ENCODE peak calls at places on chromosomes 13 and 19, in six cellular contexts. M is upper lobe of left lung, I is K562, O is GM12878, X is A549, G is HepG2. L is an unnamed sample.

GRCh38 chr19:3576696-3577443 is 4.1 kb downstream of the HMG20B start:
- ATAC-seq in X (no peak), I (peak; percentile 20), G (no peak), O (no peak), M (peak; percentile 7), L (peak; percentile 34)

GRCh38 chr13:43223206-43223605 is 199.8 kb downstream of the DNAJC15 start:
- ATAC-seq in M (no peak), O (no peak), G (no peak), I (no peak), X (no peak), L (no peak)

GRCh38 chr19:3415695-3416094 is 49.3 kb downstream of the NFIC start:
- ATAC-seq in O (no peak), G (no peak), X (no peak), I (no peak), M (no peak), L (no peak)

GRCh38 chr13:88656751-88657150 is 985.6 kb downstream of the SLITRK5 start:
- ATAC-seq in M (no peak), I (no peak), O (no peak), G (no peak), X (no peak), L (no peak)

GRCh38 chr13:80084086-80084676 is 256.7 kb downstream of the SPRY2 start:
- ATAC-seq in X (no peak), I (no peak), O (no peak), M (peak; percentile 79), G (no peak), L (peak; percentile 34)

GRCh38 chr19:11781295-11782057 is 14.7 kb downstream of the ZNF441 start:
- ATAC-seq in X (no peak), G (no peak), I (no peak), O (no peak), M (no peak), L (no peak)

GRCh38 chr13:114123876-114124275 is 8.5 kb downstream of the RASA3 start:
- ATAC-seq in O (no peak), I (no peak), M (no peak), X (no peak), G (no peak), L (no peak)

GRCh38 chr19:41882568-41883462 is at the start of gene ARHGEF1:
- ATAC-seq in M (peak; percentile 69), G (peak; percentile 12), X (peak; percentile 34), O (peak; percentile 36), I (peak; percentile 45), L (no peak)

GRCh38 chr19:1122972-1123363 is 19.2 kb downstream of the GPX4 start:
- ATAC-seq in X (peak; percentile 82), I (peak; percentile 99), M (peak; percentile 80), O (peak; percentile 98), G (peak; percentile 59), L (peak; percentile 50)

GRCh38 chr19:16268676-16269319 is 55.8 kb upstream of the KLF2 start:
- ATAC-seq in X (no peak), I (no peak), G (no peak), O (no peak), M (no peak), L (no peak)

GRCh38 chr13:50357586-50358118 is 342.4 kb downstream of the KCNRG start:
- ATAC-seq in O (no peak), G (no peak), I (peak; percentile 95), M (peak; percentile 88), X (no peak), L (peak; percentile 46)

GRCh38 chr19:14174883-14175282 is 31.1 kb downstream of the ADGRL1 start:
- ATAC-seq in O (no peak), M (no peak), I (no peak), X (no peak), G (no peak), L (no peak)

GRCh38 chr13:52832268-52832667 is 16.2 kb downstream of the PCDH8 start:
- ATAC-seq in M (no peak), O (no peak), I (no peak), X (no peak), G (no peak), L (no peak)

GRCh38 chr13:113968463-113969310 is 5.2 kb downstream of the C13orf46 start:
- ATAC-seq in I (no peak), M (no peak), X (peak; percentile 42), G (peak; percentile 19), O (no peak), L (no peak)

GRCh38 chr19:35202722-35203674 is 25.5 kb downstream of the FAM187B start:
- ATAC-seq in X (no peak), M (no peak), I (peak; percentile 9), O (no peak), G (no peak), L (no peak)

GRCh38 chr13:94236876-94237275 is 242.6 kb downstream of the DCT start:
- ATAC-seq in X (no peak), M (no peak), O (no peak), I (no peak), G (no peak), L (no peak)

GRCh38 chr19:58097783-58098681 is at the start of gene ZSCAN18:
- ATAC-seq in O (peak; percentile 55), X (peak; percentile 92), M (peak; percentile 99), I (peak; percentile 98), G (no peak), L (peak; percentile 100)
- TF ChIP-seq EP300 in O (no peak), X (no peak), M (no peak), I (no peak), G (no peak), L (no peak)

DNA sequence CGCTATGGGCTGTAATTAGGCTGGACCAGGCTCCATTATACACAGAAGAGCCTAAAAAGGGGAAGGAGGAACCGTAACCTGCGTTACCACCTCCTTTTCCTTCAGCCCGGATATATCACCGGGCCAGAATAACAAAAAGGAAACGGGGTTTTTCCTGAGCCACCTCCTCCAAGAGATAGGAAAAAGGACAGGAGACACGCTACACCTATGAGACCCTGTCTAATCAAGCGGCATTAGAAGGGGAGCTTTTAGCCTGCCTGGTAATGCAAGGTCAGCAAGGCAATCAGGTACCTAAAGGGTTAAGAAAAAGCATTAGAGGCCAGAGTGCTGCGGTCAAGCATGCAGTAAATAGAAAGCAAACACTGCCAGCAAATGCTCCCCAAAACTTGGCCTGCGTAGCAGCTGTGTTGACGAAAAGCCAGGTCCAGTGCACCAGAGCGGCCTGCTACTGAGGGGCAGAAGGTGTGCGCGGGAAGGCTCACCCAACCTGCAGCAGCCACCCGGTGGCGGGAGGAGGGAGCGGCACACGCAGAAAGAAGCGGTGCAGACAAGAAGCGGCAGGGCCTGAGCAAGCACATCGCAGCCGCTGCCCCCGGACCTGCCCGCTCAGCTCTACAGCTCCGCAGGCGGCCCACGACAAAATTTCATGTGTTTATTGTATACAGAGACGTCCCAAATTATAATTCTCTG is 1466.1 kb downstream of the UQCRFS1 start:
- ATAC-seq in M (peak; percentile 37), I (peak; percentile 73), X (peak; percentile 92), O (peak; percentile 31), G (no peak), L (peak; percentile 36)
- TF ChIP-seq CTCF in M (no peak), I (no peak), X (no peak), O (peak; percentile 1), G (no peak), L (peak; percentile 32)

DNA sequence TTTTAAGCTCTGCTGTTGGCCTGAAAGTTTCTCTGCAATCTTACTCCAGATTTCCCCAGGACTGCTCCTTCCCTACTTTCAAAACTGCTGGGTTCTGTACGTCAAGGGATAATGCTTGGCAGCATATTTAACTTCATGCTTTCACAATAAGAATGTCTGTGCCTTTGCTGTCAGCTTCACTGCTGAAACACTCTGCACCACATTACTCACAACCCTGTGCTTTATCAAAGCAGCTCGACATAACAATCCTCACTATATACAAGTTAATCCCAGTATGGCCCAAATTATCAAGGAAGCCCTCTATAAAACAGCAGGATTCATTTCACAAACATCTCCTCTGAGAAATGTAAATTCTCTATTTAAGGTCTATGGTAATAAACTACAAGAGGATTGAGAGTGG is 17.5 kb downstream of the LATS2 start:
- ATAC-seq in G (no peak), X (no peak), I (no peak), M (peak; percentile 40), O (no peak), L (peak; percentile 93)
- TF ChIP-seq EP300 in G (no peak), X (no peak), I (no peak), M (no peak), O (no peak), L (no peak)

GRCh38 chr13:98871727-98872126 is 106.1 kb downstream of the DOCK9 start:
- ATAC-seq in M (no peak), G (no peak), O (no peak), X (no peak), I (no peak), L (no peak)

GRCh38 chr13:98868932-98869331 is 108.9 kb downstream of the DOCK9 start:
- ATAC-seq in G (no peak), X (no peak), O (no peak), I (no peak), M (no peak), L (no peak)

GRCh38 chr13:98873377-98874028 is 104.4 kb downstream of the DOCK9 start:
- ATAC-seq in O (no peak), G (no peak), M (no peak), I (no peak), X (no peak), L (no peak)

GRCh38 chr13:98866882-98867281 is 111.0 kb downstream of the DOCK9 start:
- ATAC-seq in X (no peak), I (no peak), G (no peak), M (no peak), O (no peak), L (no peak)

GRCh38 chr13:98869408-98870090 is 108.3 kb downstream of the DOCK9 start:
- ATAC-seq in I (no peak), O (peak; percentile 63), G (no peak), X (no peak), M (peak; percentile 20), L (peak; percentile 65)
- TF ChIP-seq CTCF in I (no peak), O (no peak), G (no peak), X (peak; percentile 27), M (no peak), L (no peak)

DNA sequence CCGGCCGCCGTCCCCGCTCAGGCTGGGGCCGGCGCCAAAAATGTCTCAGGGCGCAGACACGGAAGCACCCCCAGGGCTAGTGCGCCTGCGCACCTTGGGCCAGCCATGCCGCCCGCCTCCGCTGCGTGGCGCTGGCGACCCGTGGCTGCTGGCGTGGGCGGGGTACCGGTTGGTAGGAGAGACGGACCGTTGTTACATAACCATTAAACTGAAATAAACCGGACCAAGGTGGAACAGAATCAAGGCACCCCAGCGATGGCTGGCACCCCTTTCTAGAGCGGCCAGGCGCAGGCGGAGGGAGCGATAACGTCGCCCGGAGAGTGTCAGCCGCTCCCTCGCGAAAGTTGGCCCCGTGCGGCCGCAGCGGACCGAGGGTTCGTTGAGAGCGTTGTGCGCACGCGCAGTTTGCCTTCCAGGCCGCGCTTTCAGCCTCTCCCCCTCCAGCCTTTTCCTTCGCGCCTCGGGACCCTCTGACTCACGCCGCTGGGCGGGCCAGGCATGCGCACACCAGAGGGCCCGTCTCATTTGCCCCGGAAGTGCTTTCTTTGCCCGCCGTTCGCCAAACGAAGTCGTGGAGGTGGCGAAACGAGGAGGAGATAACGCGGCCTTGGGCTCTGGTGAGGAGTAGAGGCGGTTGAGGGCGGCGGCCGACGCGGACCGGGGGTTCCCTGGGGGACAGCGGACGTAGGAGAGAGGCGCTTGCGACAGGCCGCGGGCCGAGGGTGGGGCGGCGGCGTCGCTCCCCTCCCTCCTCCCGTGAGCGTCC is at the start of the genes PLEKHJ1 and SF3A2:
- ATAC-seq in M (peak; percentile 95), G (peak; percentile 60), I (peak; percentile 83), O (peak; percentile 83), X (peak; percentile 84), L (peak; percentile 96)
- TF ChIP-seq EP300 in M (no peak), G (no peak), I (no peak), O (no peak), X (no peak), L (no peak)

GRCh38 chr13:91576590-91576989 is 178.2 kb downstream of the GPC5 start:
- ATAC-seq in M (no peak), I (peak; percentile 75), G (no peak), X (no peak), O (peak; percentile 48), L (no peak)
- TF ChIP-seq CTCF in M (no peak), I (no peak), G (peak; percentile 13), X (no peak), O (peak; percentile 31), L (no peak)